ENCODE peak calls at places on chromosomes 16 and 17, in five cellular contexts. L is C1 segment of cervical spinal cord; T is CD8-positive, alpha-beta T cell; C is mesendoderm; S is H54. P is an unnamed sample.
A peak's percentile ranks its signal among the peaks of the same experiment; 100 is the strongest.

GRCh38 chr16:53817117-53817516 is 113.2 kb downstream of the FTO start:
- DNase-seq in L (no peak), T (no peak), C (peak; percentile 51), S (peak; percentile 53), P (peak; percentile 65)

GRCh38 chr17:2181206-2181983 is 122.2 kb downstream of the SMG6 start:
- DNase-seq in L (no peak), T (no peak), C (peak; percentile 75), S (no peak), P (peak; percentile 36)

GRCh38 chr16:58094791-58095574 is 34.2 kb downstream of the CFAP20 start:
- DNase-seq in L (no peak), T (no peak), C (no peak), S (no peak), P (no peak)

GRCh38 chr17:42179911-42180410 is 981 bp downstream of the KCNH4 start:
- DNase-seq in L (no peak), T (peak; percentile 20), C (peak; percentile 78), S (no peak), P (no peak)

GRCh38 chr17:57121308-57122042 is 36.4 kb downstream of the AKAP1 start:
- DNase-seq in L (no peak), T (no peak), C (peak; percentile 71), S (no peak), P (no peak)

GRCh38 chr16:26281681-26282080 is 589.9 kb downstream of the HS3ST4 start:
- DNase-seq in L (no peak), T (no peak), C (peak; percentile 84), S (no peak), P (no peak)

GRCh38 chr16:711548-712320 is 3.2 kb upstream of the METRN start:
- DNase-seq in L (no peak), T (peak; percentile 76), C (peak; percentile 75), S (peak; percentile 93), P (no peak)

GRCh38 chr17:77948690-77949114 is 9.8 kb upstream of the TNRC6C start:
- DNase-seq in L (no peak), T (no peak), C (peak; percentile 77), S (peak; percentile 63), P (no peak)

GRCh38 chr17:75059369-75060345 is 12.6 kb downstream of the KCTD2 start:
- DNase-seq in L (no peak), T (no peak), C (peak; percentile 55), S (no peak), P (no peak)

GRCh38 chr17:51118330-51119195 is 2.1 kb downstream of the SPAG9 start:
- DNase-seq in L (no peak), T (no peak), C (no peak), S (no peak), P (no peak)

GRCh38 chr17:62587554-62587953 is 39.9 kb upstream of the MRC2 start:
- DNase-seq in L (no peak), T (no peak), C (no peak), S (no peak), P (no peak)

GRCh38 chr17:38333635-38334295 is 10.0 kb downstream of the GPR179 start:
- DNase-seq in L (no peak), T (peak; percentile 15), C (peak; percentile 71), S (peak; percentile 53), P (no peak)

P was measured in smooth muscle cell of the brain vasculature.